ENCODE peak calls at places on chromosomes 1 and 21, in ten cellular contexts. D is NCI-H69; Y is bronchial epithelial cell; B is central memory CD4-positive, alpha-beta T cell; V is activated CD4-positive, alpha-beta T cell treated with anti-CD3 and anti-CD28 coated beads, Interleukin-2, amount 10 ng/mL, durations not matched to agents 7 days and 5 days; G is heart left ventricle; J is IMR-90; T is C1 segment of cervical spinal cord; Z is HFFc6; S is stimulated activated CD8-positive, alpha-beta memory T cell treated with anti-CD3 and anti-CD28 coated beads, Interleukin-7, amount 100 ng/mL, for 1 hour. I is an unnamed sample.

GRCh38 chr1:170114916-170115315 is 30.8 kb upstream of the NTMT2 start:
- DNase-seq in Z (peak; percentile 4), S (no peak), J (peak; percentile 51), T (no peak), D (no peak), V (no peak), B (no peak), G (no peak), Y (peak; percentile 18), I (no peak)

GRCh38 chr1:247111259-247111635 is 7.1 kb upstream of the ZNF669 start:
- DNase-seq in T (no peak), D (peak; percentile 44), G (no peak), V (no peak), Z (no peak), B (no peak), Y (no peak), J (no peak), S (no peak), I (no peak)

GRCh38 chr21:46401186-46401910 is 57.3 kb upstream of the DIP2A start:
- DNase-seq in Z (no peak), V (no peak), T (no peak), Y (no peak), B (no peak), G (peak; percentile 20), S (no peak), J (no peak), D (no peak), I (no peak)

GRCh38 chr21:33936221-33937038 is 20.8 kb upstream of the ATP5PO start:
- DNase-seq in G (no peak), S (no peak), J (no peak), T (no peak), V (peak; percentile 55), D (no peak), Y (no peak), B (peak; percentile 79), Z (no peak), I (peak; percentile 81)

GRCh38 chr1:54547601-54548388 is at the start of gene ACOT11:
- DNase-seq in V (no peak), G (peak; percentile 89), B (no peak), Y (peak; percentile 29), T (peak; percentile 67), S (no peak), Z (peak; percentile 9), J (peak; percentile 66), D (peak; percentile 94), I (no peak)

GRCh38 chr1:20551945-20552727 is at the start of gene FAM43B:
- DNase-seq in T (peak; percentile 27), V (no peak), S (no peak), G (peak; percentile 86), Z (no peak), Y (no peak), D (peak; percentile 8), B (no peak), J (no peak), I (no peak)

GRCh38 chr1:7549693-7550161 is 221.4 kb upstream of the VAMP3 start:
- DNase-seq in S (no peak), V (no peak), T (no peak), B (no peak), G (no peak), Y (peak; percentile 65), Z (no peak), J (peak; percentile 35), D (peak; percentile 29), I (no peak)

GRCh38 chr1:214548988-214549387 is 2.4 kb downstream of the PTPN14 start:
- DNase-seq in T (no peak), J (peak; percentile 63), D (no peak), S (no peak), V (no peak), Z (peak; percentile 69), G (no peak), Y (no peak), B (no peak), I (no peak)

GRCh38 chr1:74650561-74650960 is 23.0 kb downstream of the ERICH3 start:
- DNase-seq in B (no peak), J (peak; percentile 41), T (no peak), G (no peak), V (no peak), D (no peak), Z (no peak), S (no peak), Y (peak; percentile 81), I (no peak)

GRCh38 chr1:211089536-211089935 is 44.4 kb downstream of the KCNH1 start:
- DNase-seq in D (no peak), V (no peak), T (no peak), Y (no peak), B (no peak), Z (no peak), J (no peak), S (no peak), G (no peak), I (no peak)

GRCh38 chr1:210251680-210252490 is 19.3 kb downstream of the SERTAD4 start:
- DNase-seq in J (no peak), G (no peak), Z (no peak), B (no peak), V (no peak), S (no peak), T (no peak), D (peak; percentile 72), Y (no peak), I (no peak)

I was measured in CD4-positive, alpha-beta memory T cell.